ENCODE peak calls at places on chromosomes 3 and 15, in five cellular contexts. S is RWPE2, H is left lung, X is PC-3, P is fibroblast of lung. F is an unnamed sample. For H3K4me1, the result is how much of the 10 kb centered on the place peaks cover.

GRCh38 chr3:124296416-124296815 is 304.5 kb upstream of the ROPN1 start:
- DNase-seq in H (no peak), X (no peak), P (no peak), S (no peak), F (no peak)

GRCh38 chr3:32238027-32238815 is at the start of gene CMTM8:
- DNase-seq in X (peak), P (peak), H (peak), S (peak), F (peak)

GRCh38 chr3:187878776-187879524 is 133.7 kb upstream of the BCL6 start:
- DNase-seq in H (no peak), P (peak), S (no peak), X (peak), F (no peak)

GRCh38 chr15:95132774-95133173 is 901.4 kb downstream of the MCTP2 start:
- DNase-seq in S (no peak), P (peak), H (no peak), X (peak), F (no peak)

GRCh38 chr3:18098960-18099587 is 326.1 kb downstream of the SATB1 start:
- DNase-seq in H (no peak), X (peak), P (peak), S (peak), F (peak)

GRCh38 chr3:112848196-112848595 is 1.5 kb upstream of the CD200R1L start:
- DNase-seq in P (no peak), H (no peak), S (no peak), X (no peak), F (no peak)

GRCh38 chr15:25635190-25635589 is 196.4 kb upstream of the UBE3A start:
- DNase-seq in H (no peak), X (no peak), S (no peak), P (no peak), F (no peak)

GRCh38 chr15:90836296-90836871 is 32.0 kb upstream of the FURIN start:
- DNase-seq in P (peak), S (no peak), H (no peak), X (peak), F (peak)

GRCh38 chr15:95162967-95163531 is 931.7 kb downstream of the MCTP2 start:
- DNase-seq in S (no peak), X (peak), P (peak), H (no peak), F (no peak)

GRCh38 chr3:189304465-189305341 is 132.9 kb downstream of the TPRG1 start:
- DNase-seq in P (peak), S (peak), X (peak), H (peak), F (peak)

GRCh38 chr3:36714343-36714742 is 50.0 kb downstream of the DCLK3 start:
- DNase-seq in X (no peak), S (no peak), H (no peak), P (peak), F (peak)

GRCh38 chr15:33126559-33127290 is 67.8 kb downstream of the FMN1 start:
- DNase-seq in S (peak), H (no peak), X (peak), P (peak), F (peak)

GRCh38 chr3:124084398-124084881 is 92.5 kb upstream of the ROPN1 start:
- DNase-seq in H (no peak), S (no peak), P (no peak), X (no peak), F (no peak)

GRCh38 chr3:194572944-194573491 is 60.2 kb downstream of the TMEM44 start:
- DNase-seq in P (peak), X (no peak), S (no peak), H (no peak), F (no peak)

GRCh38 chr15:32637704-32638103 is 3.8 kb upstream of the SCG5 start:
- DNase-seq in S (no peak), H (no peak), P (no peak), X (peak), F (no peak)

GRCh38 chr3:4533489-4534443 is 40.6 kb downstream of the ITPR1 start:
- DNase-seq in H (peak), S (no peak), P (peak), X (peak), F (no peak)

GRCh38 chr3:184428561-184429175 is 48.8 kb downstream of the CHRD start:
- DNase-seq in X (no peak), P (peak), H (no peak), S (no peak), F (no peak)

GRCh38 chr15:26771168-26771916 is 1.5 kb downstream of the GABRB3 start:
- DNase-seq in S (no peak), X (peak), H (no peak), P (no peak), F (peak)

GRCh38 chr3:143793971-143794370 is 54.3 kb downstream of the SLC9A9 start:
- DNase-seq in H (no peak), S (no peak), P (no peak), X (no peak), F (no peak)

GRCh38 chr3:23778451-23778850 is 27.3 kb upstream of the UBE2E1 start:
- DNase-seq in H (no peak), S (no peak), P (peak), X (no peak), F (no peak)

GRCh38 chr3:115927210-115927609 is 303.9 kb downstream of the GAP43 start:
- DNase-seq in H (no peak), P (peak), S (no peak), X (no peak), F (peak)

GRCh38 chr15:41061667-41062066 is 54.4 kb downstream of the INO80 start:
- DNase-seq in H (no peak), X (no peak), P (no peak), S (no peak), F (no peak)

GRCh38 chr15:75596703-75597345 is 17.7 kb upstream of the PTPN9 start:
- DNase-seq in P (no peak), X (no peak), H (no peak), S (peak), F (no peak)

GRCh38 chr3:163328680-163329079 is 1749.6 kb downstream of the SI start:
- DNase-seq in X (no peak), P (no peak), S (no peak), H (no peak), F (no peak)

GRCh38 chr15:77804210-77804609 is 171.5 kb upstream of the LINGO1 start:
- DNase-seq in P (no peak), S (no peak), H (no peak), X (no peak), F (no peak)

GRCh38 chr15:74392402-74392876 is 25.0 kb upstream of the CYP11A1 start:
- DNase-seq in X (no peak), H (no peak), P (peak), S (no peak), F (no peak)

GRCh38 chr3:17949116-17949515 is 206.7 kb upstream of the TBC1D5 start:
- DNase-seq in P (no peak), S (no peak), X (no peak), H (no peak), F (no peak)

GRCh38 chr15:40283615-40284306 is 897 bp upstream of the ANKRD63 start:
- DNase-seq in P (no peak), H (peak), S (no peak), X (no peak), F (peak)

GRCh38 chr15:63010920-63011693 is 31.4 kb upstream of the TPM1 start:
- DNase-seq in S (no peak), P (no peak), X (no peak), H (no peak), F (no peak)

GRCh38 chr15:100787567-100787941 is 92.1 kb upstream of the ALDH1A3 start:
- DNase-seq in P (no peak), S (no peak), H (peak), X (no peak), F (no peak)

GRCh38 chr3:10380906-10381795 is 60.2 kb upstream of the SEC13 start:
- DNase-seq in P (peak), S (no peak), X (peak), H (peak), F (no peak)

GRCh38 chr3:102006812-102007485 is 157.6 kb downstream of the NFKBIZ start:
- DNase-seq in X (peak), H (no peak), S (no peak), P (peak), F (peak)

GRCh38 chr15:85168642-85169173 is 187.1 kb downstream of the PDE8A start:
- DNase-seq in X (peak), P (peak), S (no peak), H (peak), F (peak)

GRCh38 chr3:114509756-114510155 is 215.9 kb downstream of the TIGIT start:
- DNase-seq in S (no peak), P (no peak), X (no peak), H (no peak), F (no peak)

GRCh38 chr3:149603126-149604074 is 54.4 kb downstream of the WWTR1 start:
- DNase-seq in H (no peak), P (peak), X (no peak), S (no peak), F (peak)

GRCh38 chr3:180433172-180433571 is 168.8 kb upstream of the TTC14 start:
- DNase-seq in P (peak), X (peak), H (no peak), S (no peak), F (peak)

GRCh38 chr3:132242095-132242494 is 75.1 kb upstream of the ACP3 start:
- DNase-seq in P (no peak), S (no peak), X (no peak), H (no peak), F (no peak)

GRCh38 chr15:61393524-61393923 is 164.4 kb upstream of the RORA start:
- DNase-seq in P (no peak), H (no peak), X (no peak), S (no peak), F (no peak)

GRCh38 chr3:158789592-158789991 is 12.3 kb upstream of the MFSD1 start:
- DNase-seq in S (no peak), X (peak), H (no peak), P (peak), F (peak)

GRCh38 chr3:71133874-71134273 is 449.7 kb downstream of the FOXP1 start:
- DNase-seq in X (no peak), P (no peak), S (no peak), H (no peak), F (no peak)

GRCh38 chr3:71138410-71138809 is 445.1 kb downstream of the FOXP1 start:
- DNase-seq in S (no peak), P (no peak), H (no peak), X (no peak), F (no peak)

GRCh38 chr3:71131893-71132314 is 451.6 kb downstream of the FOXP1 start:
- DNase-seq in H (no peak), S (no peak), P (no peak), X (no peak), F (no peak)

GRCh38 chr3:71132995-71133730 is 450.4 kb downstream of the FOXP1 start:
- DNase-seq in X (no peak), P (no peak), S (no peak), H (no peak), F (no peak)

GRCh38 chr3:71135373-71136088 is 448.0 kb downstream of the FOXP1 start:
- DNase-seq in S (no peak), P (no peak), H (no peak), X (no peak), F (no peak)
- H3K4me1 ChIP-seq in S (under half), P (under half), H (under half), X (under half), F (under half)

GRCh38 chr15:64905119-64905831 is 6.4 kb upstream of the ANKDD1A start:
- DNase-seq in P (peak), H (peak), X (no peak), S (no peak), F (peak)
- TF ChIP-seq CTCF in P (peak), H (peak), X (peak), S (peak), F (peak)

GRCh38 chr3:21682231-21682630 is 68.8 kb downstream of the ZNF385D start:
- DNase-seq in X (no peak), H (no peak), S (no peak), P (no peak), F (no peak)
- H3K27ac ChIP-seq in X (no peak), H (no peak), S (no peak), P (no peak), F (no peak)

DNA sequence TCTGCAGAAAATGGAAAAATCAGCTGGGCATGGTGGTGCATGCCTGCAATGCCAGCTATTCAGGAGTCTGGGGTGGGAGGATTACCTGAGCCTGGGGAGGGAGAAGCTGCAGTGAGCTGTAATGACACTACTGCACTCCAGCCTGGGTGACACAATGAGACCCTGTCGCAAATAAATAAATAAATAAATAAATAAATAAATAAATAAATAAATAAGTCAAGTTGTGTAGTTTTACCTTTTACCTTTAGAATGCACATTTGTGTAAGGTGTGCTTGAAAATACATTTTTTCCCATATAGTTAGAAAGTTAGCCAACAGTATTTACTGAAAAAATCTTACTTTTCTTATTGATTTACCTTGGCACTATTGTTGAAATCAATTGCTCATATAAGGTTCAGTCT is 515.6 kb downstream of the NAALADL2 start:
- DNase-seq in X (no peak), H (no peak), S (no peak), P (no peak), F (no peak)
- H3K4me1 ChIP-seq in X (under half), H (under half), S (under half), P (under half), F (under half)

F was measured in A673.